ENCODE peak calls at places on chromosomes 13 and 19, in five cellular contexts. One of them, this sample, is unnamed.

GRCh38 chr13:36131215-36131930 is at the start of gene DCLK1:
- DNase-seq in foreskin fibroblast: no peak
- DNase-seq in endothelial cell of umbilical vein: no peak
- DNase-seq in thyroid gland: peak; percentile 46
- DNase-seq in fibroblast of mammary gland: peak; percentile 69
- DNase-seq in this sample: peak; percentile 75

GRCh38 chr13:68257111-68257842 is 1027.1 kb upstream of the PCDH9 start:
- DNase-seq in foreskin fibroblast: no peak
- DNase-seq in endothelial cell of umbilical vein: no peak
- DNase-seq in thyroid gland: no peak
- DNase-seq in fibroblast of mammary gland: peak; percentile 40
- DNase-seq in this sample: no peak

GRCh38 chr19:49425178-49425577 is at the start of gene GFY:
- DNase-seq in foreskin fibroblast: no peak
- DNase-seq in endothelial cell of umbilical vein: no peak
- DNase-seq in thyroid gland: no peak
- DNase-seq in fibroblast of mammary gland: no peak
- DNase-seq in this sample: no peak

GRCh38 chr13:23500858-23501257 is 67.4 kb upstream of the SACS start:
- DNase-seq in foreskin fibroblast: peak; percentile 87
- DNase-seq in endothelial cell of umbilical vein: no peak
- DNase-seq in thyroid gland: no peak
- DNase-seq in fibroblast of mammary gland: peak; percentile 97
- DNase-seq in this sample: no peak

GRCh38 chr19:4575978-4576933 is 16.8 kb upstream of the SEMA6B start:
- DNase-seq in foreskin fibroblast: no peak
- DNase-seq in endothelial cell of umbilical vein: peak; percentile 72
- DNase-seq in thyroid gland: peak; percentile 48
- DNase-seq in fibroblast of mammary gland: peak; percentile 63
- DNase-seq in this sample: no peak

GRCh38 chr19:45123440-45123850 is 30.5 kb downstream of the PPP1R37 start:
- DNase-seq in foreskin fibroblast: no peak
- DNase-seq in endothelial cell of umbilical vein: no peak
- DNase-seq in thyroid gland: peak; percentile 85
- DNase-seq in fibroblast of mammary gland: no peak
- DNase-seq in this sample: no peak

GRCh38 chr13:41428155-41428554 is 29.2 kb upstream of the RGCC start:
- DNase-seq in foreskin fibroblast: no peak
- DNase-seq in endothelial cell of umbilical vein: no peak
- DNase-seq in thyroid gland: no peak
- DNase-seq in fibroblast of mammary gland: no peak
- DNase-seq in this sample: no peak

GRCh38 chr19:1862424-1863307 is 713 bp downstream of the KLF16 start:
- DNase-seq in foreskin fibroblast: no peak
- DNase-seq in endothelial cell of umbilical vein: no peak
- DNase-seq in thyroid gland: peak; percentile 22
- DNase-seq in fibroblast of mammary gland: no peak
- DNase-seq in this sample: no peak

GRCh38 chr13:113121928-113122420 is 625 bp upstream of the F10 start:
- DNase-seq in foreskin fibroblast: no peak
- DNase-seq in endothelial cell of umbilical vein: no peak
- DNase-seq in thyroid gland: no peak
- DNase-seq in fibroblast of mammary gland: no peak
- DNase-seq in this sample: peak; percentile 53

GRCh38 chr13:43270043-43270830 is 246.9 kb downstream of the DNAJC15 start:
- DNase-seq in foreskin fibroblast: no peak
- DNase-seq in endothelial cell of umbilical vein: no peak
- DNase-seq in thyroid gland: peak; percentile 25
- DNase-seq in fibroblast of mammary gland: no peak
- DNase-seq in this sample: no peak

GRCh38 chr13:112350300-112350699 is 25.9 kb upstream of the SPACA7 start:
- DNase-seq in foreskin fibroblast: no peak
- DNase-seq in endothelial cell of umbilical vein: no peak
- DNase-seq in thyroid gland: peak; percentile 94
- DNase-seq in fibroblast of mammary gland: no peak
- DNase-seq in this sample: no peak

GRCh38 chr19:38831142-38831605 is 420 bp downstream of the ECH1 start:
- DNase-seq in foreskin fibroblast: peak; percentile 94
- DNase-seq in endothelial cell of umbilical vein: peak; percentile 64
- DNase-seq in thyroid gland: peak; percentile 65
- DNase-seq in fibroblast of mammary gland: peak; percentile 94
- DNase-seq in this sample: peak; percentile 74

GRCh38 chr13:28001837-28002473 is 13.5 kb upstream of the URAD start:
- DNase-seq in foreskin fibroblast: no peak
- DNase-seq in endothelial cell of umbilical vein: no peak
- DNase-seq in thyroid gland: no peak
- DNase-seq in fibroblast of mammary gland: no peak
- DNase-seq in this sample: no peak

GRCh38 chr13:103282571-103283450 is 216.6 kb upstream of the SLC10A2 start:
- DNase-seq in foreskin fibroblast: no peak
- DNase-seq in endothelial cell of umbilical vein: no peak
- DNase-seq in thyroid gland: no peak
- DNase-seq in fibroblast of mammary gland: peak; percentile 68
- DNase-seq in this sample: no peak

GRCh38 chr19:17681505-17682125 is 6.5 kb downstream of the UNC13A start:
- DNase-seq in foreskin fibroblast: peak; percentile 21
- DNase-seq in endothelial cell of umbilical vein: peak; percentile 30
- DNase-seq in thyroid gland: no peak
- DNase-seq in fibroblast of mammary gland: peak; percentile 63
- DNase-seq in this sample: no peak

GRCh38 chr13:30376426-30377311 is 45.6 kb upstream of the UBE2L5 start:
- DNase-seq in foreskin fibroblast: no peak
- DNase-seq in endothelial cell of umbilical vein: no peak
- DNase-seq in thyroid gland: peak; percentile 82
- DNase-seq in fibroblast of mammary gland: no peak
- DNase-seq in this sample: no peak

GRCh38 chr13:50892162-50892944 is 17.2 kb upstream of the RNASEH2B start:
- DNase-seq in foreskin fibroblast: no peak
- DNase-seq in endothelial cell of umbilical vein: no peak
- DNase-seq in thyroid gland: no peak
- DNase-seq in fibroblast of mammary gland: no peak
- DNase-seq in this sample: no peak

GRCh38 chr19:49188626-49189200 is 31.1 kb downstream of the TRPM4 start:
- DNase-seq in foreskin fibroblast: no peak
- DNase-seq in endothelial cell of umbilical vein: no peak
- DNase-seq in thyroid gland: no peak
- DNase-seq in fibroblast of mammary gland: no peak
- DNase-seq in this sample: no peak

GRCh38 chr19:48190288-48191284 is 20.1 kb downstream of the ZSWIM9 start:
- DNase-seq in foreskin fibroblast: no peak
- DNase-seq in endothelial cell of umbilical vein: no peak
- DNase-seq in thyroid gland: peak; percentile 57
- DNase-seq in fibroblast of mammary gland: peak; percentile 82
- DNase-seq in this sample: peak; percentile 74

GRCh38 chr19:13604902-13605586 is 98.8 kb upstream of the CACNA1A start:
- DNase-seq in foreskin fibroblast: no peak
- DNase-seq in endothelial cell of umbilical vein: no peak
- DNase-seq in thyroid gland: no peak
- DNase-seq in fibroblast of mammary gland: no peak
- DNase-seq in this sample: no peak

GRCh38 chr19:2010135-2010668 is 5.3 kb downstream of the BTBD2 start:
- DNase-seq in foreskin fibroblast: no peak
- DNase-seq in endothelial cell of umbilical vein: no peak
- DNase-seq in thyroid gland: no peak
- DNase-seq in fibroblast of mammary gland: no peak
- DNase-seq in this sample: no peak

GRCh38 chr13:42561752-42562467 is 12.0 kb upstream of the TNFSF11 start:
- DNase-seq in foreskin fibroblast: peak; percentile 23
- DNase-seq in endothelial cell of umbilical vein: no peak
- DNase-seq in thyroid gland: no peak
- DNase-seq in fibroblast of mammary gland: peak; percentile 60
- DNase-seq in this sample: no peak

GRCh38 chr13:101915333-101915732 is 462.9 kb downstream of the ITGBL1 start:
- DNase-seq in foreskin fibroblast: no peak
- DNase-seq in endothelial cell of umbilical vein: no peak
- DNase-seq in thyroid gland: no peak
- DNase-seq in fibroblast of mammary gland: no peak
- DNase-seq in this sample: no peak

GRCh38 chr13:28455580-28456194 is 39.2 kb downstream of the FLT1 start:
- DNase-seq in foreskin fibroblast: no peak
- DNase-seq in endothelial cell of umbilical vein: no peak
- DNase-seq in thyroid gland: no peak
- DNase-seq in fibroblast of mammary gland: no peak
- DNase-seq in this sample: no peak

GRCh38 chr19:41697198-41697855 is 9.3 kb upstream of the CEACAM7 start:
- DNase-seq in foreskin fibroblast: no peak
- DNase-seq in endothelial cell of umbilical vein: no peak
- DNase-seq in thyroid gland: no peak
- DNase-seq in fibroblast of mammary gland: no peak
- DNase-seq in this sample: peak; percentile 58

GRCh38 chr13:110250258-110250891 is 56.6 kb downstream of the COL4A1 start:
- DNase-seq in foreskin fibroblast: peak; percentile 77
- DNase-seq in endothelial cell of umbilical vein: peak; percentile 64
- DNase-seq in thyroid gland: no peak
- DNase-seq in fibroblast of mammary gland: peak; percentile 97
- DNase-seq in this sample: no peak

GRCh38 chr19:28878862-28879566 is 333.9 kb downstream of the UQCRFS1 start:
- DNase-seq in foreskin fibroblast: peak; percentile 29
- DNase-seq in endothelial cell of umbilical vein: peak; percentile 20
- DNase-seq in thyroid gland: peak; percentile 77
- DNase-seq in fibroblast of mammary gland: peak; percentile 75
- DNase-seq in this sample: no peak

GRCh38 chr13:33331962-33332361 is 46.4 kb upstream of the STARD13 start:
- DNase-seq in foreskin fibroblast: no peak
- DNase-seq in endothelial cell of umbilical vein: no peak
- DNase-seq in thyroid gland: no peak
- DNase-seq in fibroblast of mammary gland: no peak
- DNase-seq in this sample: no peak

GRCh38 chr19:35206379-35206778 is 22.2 kb downstream of the FAM187B start:
- DNase-seq in foreskin fibroblast: no peak
- DNase-seq in endothelial cell of umbilical vein: no peak
- DNase-seq in thyroid gland: no peak
- DNase-seq in fibroblast of mammary gland: no peak
- DNase-seq in this sample: no peak

GRCh38 chr19:42207767-42208259 is 9.7 kb downstream of the DEDD2 start:
- DNase-seq in foreskin fibroblast: peak; percentile 63
- DNase-seq in endothelial cell of umbilical vein: peak; percentile 30
- DNase-seq in thyroid gland: no peak
- DNase-seq in fibroblast of mammary gland: peak; percentile 83
- DNase-seq in this sample: no peak

GRCh38 chr13:59603646-59604045 is 560.1 kb downstream of the DIAPH3 start:
- DNase-seq in foreskin fibroblast: no peak
- DNase-seq in endothelial cell of umbilical vein: no peak
- DNase-seq in thyroid gland: no peak
- DNase-seq in fibroblast of mammary gland: no peak
- DNase-seq in this sample: no peak
- TF ChIP-seq CTCF in foreskin fibroblast: no peak
- TF ChIP-seq CTCF in endothelial cell of umbilical vein: no peak
- TF ChIP-seq CTCF in thyroid gland: no peak
- TF ChIP-seq CTCF in fibroblast of mammary gland: no peak
- TF ChIP-seq CTCF in this sample: no peak

GRCh38 chr13:100828226-100828625 is 153.6 kb upstream of the TMTC4 start:
- DNase-seq in foreskin fibroblast: no peak
- DNase-seq in endothelial cell of umbilical vein: no peak
- DNase-seq in thyroid gland: no peak
- DNase-seq in fibroblast of mammary gland: no peak
- DNase-seq in this sample: no peak
- TF ChIP-seq CTCF in foreskin fibroblast: no peak
- TF ChIP-seq CTCF in endothelial cell of umbilical vein: no peak
- TF ChIP-seq CTCF in thyroid gland: no peak
- TF ChIP-seq CTCF in fibroblast of mammary gland: peak; percentile 9
- TF ChIP-seq CTCF in this sample: peak; percentile 65

GRCh38 chr13:71674776-71675352 is 192.1 kb downstream of the DACH1 start:
- DNase-seq in foreskin fibroblast: no peak
- DNase-seq in endothelial cell of umbilical vein: no peak
- DNase-seq in thyroid gland: no peak
- DNase-seq in fibroblast of mammary gland: no peak
- DNase-seq in this sample: no peak

GRCh38 chr13:71677114-71677513 is 189.9 kb downstream of the DACH1 start:
- DNase-seq in foreskin fibroblast: no peak
- DNase-seq in endothelial cell of umbilical vein: no peak
- DNase-seq in thyroid gland: no peak
- DNase-seq in fibroblast of mammary gland: no peak
- DNase-seq in this sample: no peak

DNA sequence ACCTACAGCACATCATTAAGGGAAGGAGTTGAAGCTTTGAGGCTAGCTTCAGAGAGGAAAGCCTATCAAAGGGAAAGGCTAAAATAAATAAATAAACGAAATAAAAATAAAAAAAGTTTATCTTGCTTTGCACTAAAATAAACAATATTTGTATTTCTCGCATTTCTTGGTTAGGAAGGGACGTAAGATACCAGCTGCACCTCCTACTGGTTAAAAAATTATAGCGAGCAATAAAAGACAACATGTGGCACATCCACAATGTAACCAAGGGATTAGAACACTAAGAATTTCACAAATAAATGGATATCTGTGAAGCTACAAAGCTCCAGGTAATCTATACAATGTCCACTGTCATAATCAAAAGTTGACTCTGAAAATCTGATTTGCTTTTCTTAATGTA is 194.5 kb downstream of the DACH1 start:
- DNase-seq in foreskin fibroblast: no peak
- DNase-seq in endothelial cell of umbilical vein: no peak
- DNase-seq in thyroid gland: no peak
- DNase-seq in fibroblast of mammary gland: no peak
- DNase-seq in this sample: no peak
- TF ChIP-seq CTCF in foreskin fibroblast: no peak
- TF ChIP-seq CTCF in endothelial cell of umbilical vein: no peak
- TF ChIP-seq CTCF in thyroid gland: no peak
- TF ChIP-seq CTCF in fibroblast of mammary gland: no peak
- TF ChIP-seq CTCF in this sample: peak; percentile 49

DNA sequence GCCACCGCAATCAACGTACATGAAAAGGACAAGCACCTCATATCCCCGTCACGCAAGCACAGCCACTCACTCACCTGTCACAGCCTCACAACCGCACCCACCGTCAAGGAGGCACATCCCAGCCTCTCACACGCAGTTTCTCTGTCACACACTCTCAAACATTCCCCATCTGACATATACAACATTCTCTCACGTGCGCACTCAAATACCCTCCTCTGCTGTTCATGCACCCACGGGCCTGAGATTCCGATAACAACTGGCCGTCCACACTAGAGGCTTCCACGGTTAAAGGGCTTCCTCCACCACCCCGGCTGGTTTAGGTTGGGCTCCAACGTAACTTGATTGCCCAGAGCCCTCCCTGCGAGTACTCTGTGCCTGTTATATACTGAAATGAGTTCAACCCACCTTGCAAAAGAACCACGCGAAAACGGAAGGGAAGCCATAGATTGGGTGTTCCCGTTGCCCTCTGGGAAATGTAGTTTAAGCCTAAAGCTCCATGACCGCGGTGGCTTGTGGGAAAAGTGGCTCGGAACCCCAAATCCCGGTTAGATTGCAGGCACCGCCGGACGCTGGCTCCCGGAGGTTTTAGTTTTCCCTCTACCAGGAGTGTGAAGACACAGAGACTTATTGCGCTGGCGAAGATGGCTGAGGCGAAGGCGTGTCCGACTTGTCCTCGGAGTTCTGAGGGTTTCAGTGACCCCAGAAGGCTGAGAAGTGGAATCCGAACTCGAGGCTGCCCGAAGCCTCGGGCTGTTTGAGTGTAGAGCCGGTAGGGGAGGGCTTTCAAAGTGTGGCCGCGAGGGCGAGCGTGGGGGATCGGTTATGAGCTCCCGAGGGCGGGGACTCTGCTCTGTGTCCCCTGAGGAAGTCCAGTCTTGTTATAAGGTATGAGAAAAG is at the start of gene ZNF573:
- DNase-seq in foreskin fibroblast: peak; percentile 84
- DNase-seq in endothelial cell of umbilical vein: peak; percentile 92
- DNase-seq in thyroid gland: peak; percentile 80
- DNase-seq in fibroblast of mammary gland: peak; percentile 89
- DNase-seq in this sample: peak; percentile 82
- TF ChIP-seq CTCF in foreskin fibroblast: peak; percentile 8
- TF ChIP-seq CTCF in endothelial cell of umbilical vein: peak; percentile 32
- TF ChIP-seq CTCF in thyroid gland: no peak
- TF ChIP-seq CTCF in fibroblast of mammary gland: no peak
- TF ChIP-seq CTCF in this sample: peak; percentile 54

This sample was measured in type B pancreatic cell.